ENCODE peak calls at places on chromosomes 3 and 15, in four cellular contexts. D, H, V and K are unnamed samples.

GRCh38 chr3:45055032-45055410 is 28.9 kb downstream of the CLEC3B start:
- DNase-seq in D (no peak), H (no peak), V (no peak), K (no peak)

GRCh38 chr15:73939138-73939537 is 12.9 kb downstream of the LOXL1 start:
- DNase-seq in D (no peak), H (no peak), V (no peak), K (no peak)

GRCh38 chr3:64977308-64978100 is 289.7 kb upstream of the ADAMTS9 start:
- DNase-seq in D (no peak), H (no peak), V (no peak), K (no peak)

GRCh38 chr15:84715442-84716035 is 400 bp downstream of the SEC11A start:
- DNase-seq in D (no peak), H (no peak), V (no peak), K (no peak)

GRCh38 chr3:52244061-52244628 is 1.4 kb upstream of the PPM1M start:
- DNase-seq in D (no peak), H (no peak), V (peak), K (no peak)

GRCh38 chr15:63038926-63039673 is 3.4 kb upstream of the TPM1 start:
- DNase-seq in D (no peak), H (no peak), V (no peak), K (no peak)

GRCh38 chr15:94196536-94196935 is 34.8 kb upstream of the MCTP2 start:
- DNase-seq in D (no peak), H (no peak), V (no peak), K (no peak)

GRCh38 chr15:70034596-70034995 is 63.1 kb downstream of the TLE3 start:
- DNase-seq in D (no peak), H (no peak), V (no peak), K (no peak)

GRCh38 chr3:143237036-143237688 is 117.6 kb downstream of the CHST2 start:
- DNase-seq in D (no peak), H (no peak), V (no peak), K (no peak)

GRCh38 chr3:181824961-181825360 is 113.2 kb downstream of the SOX2 start:
- DNase-seq in D (no peak), H (no peak), V (no peak), K (no peak)

GRCh38 chr3:181823716-181824115 is 112.0 kb downstream of the SOX2 start:
- DNase-seq in D (no peak), H (no peak), V (no peak), K (no peak)
- TF ChIP-seq YY1 in D (no peak), H (no peak), V (no peak), K (no peak)

DNA sequence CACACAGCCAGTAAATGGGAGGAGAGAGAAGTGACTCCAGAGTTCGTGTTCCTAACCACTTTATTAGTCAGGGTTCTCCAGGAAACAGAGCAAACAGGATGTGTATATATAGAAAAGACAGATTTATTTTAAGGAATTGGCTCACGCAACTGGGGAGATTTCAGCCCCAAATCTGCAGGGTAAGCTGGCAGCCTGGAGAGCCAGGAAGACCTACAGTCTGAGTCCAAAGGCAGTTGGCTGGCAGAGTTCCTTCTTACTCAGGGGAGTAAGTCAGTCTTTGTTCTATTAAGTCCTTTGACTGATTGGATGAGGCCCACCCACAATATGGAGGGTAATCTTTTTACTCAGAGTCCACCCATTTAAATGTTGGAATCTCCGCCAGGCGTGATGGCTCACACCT is 118.2 kb upstream of the PROK2 start:
- DNase-seq in D (no peak), H (no peak), V (no peak), K (no peak)
- TF ChIP-seq CREB1 in D (no peak), H (no peak), V (no peak), K (no peak)

GRCh38 chr15:57149196-57149595 is 227.1 kb upstream of the CGNL1 start:
- DNase-seq in D (no peak), H (no peak), V (no peak), K (no peak)

GRCh38 chr15:57143511-57144078 is 225.2 kb downstream of the TCF12 start:
- DNase-seq in D (no peak), H (no peak), V (no peak), K (no peak)

GRCh38 chr15:57144448-57144847 is 226.0 kb downstream of the TCF12 start:
- DNase-seq in D (no peak), H (no peak), V (no peak), K (no peak)

GRCh38 chr15:57148236-57148635 is 228.1 kb upstream of the CGNL1 start:
- DNase-seq in D (no peak), H (no peak), V (no peak), K (no peak)

GRCh38 chr15:57146394-57147140 is 228.1 kb downstream of the TCF12 start:
- DNase-seq in D (peak), H (peak), V (no peak), K (no peak)
- TF ChIP-seq YY1 in D (no peak), H (no peak), V (no peak), K (no peak)

DNA sequence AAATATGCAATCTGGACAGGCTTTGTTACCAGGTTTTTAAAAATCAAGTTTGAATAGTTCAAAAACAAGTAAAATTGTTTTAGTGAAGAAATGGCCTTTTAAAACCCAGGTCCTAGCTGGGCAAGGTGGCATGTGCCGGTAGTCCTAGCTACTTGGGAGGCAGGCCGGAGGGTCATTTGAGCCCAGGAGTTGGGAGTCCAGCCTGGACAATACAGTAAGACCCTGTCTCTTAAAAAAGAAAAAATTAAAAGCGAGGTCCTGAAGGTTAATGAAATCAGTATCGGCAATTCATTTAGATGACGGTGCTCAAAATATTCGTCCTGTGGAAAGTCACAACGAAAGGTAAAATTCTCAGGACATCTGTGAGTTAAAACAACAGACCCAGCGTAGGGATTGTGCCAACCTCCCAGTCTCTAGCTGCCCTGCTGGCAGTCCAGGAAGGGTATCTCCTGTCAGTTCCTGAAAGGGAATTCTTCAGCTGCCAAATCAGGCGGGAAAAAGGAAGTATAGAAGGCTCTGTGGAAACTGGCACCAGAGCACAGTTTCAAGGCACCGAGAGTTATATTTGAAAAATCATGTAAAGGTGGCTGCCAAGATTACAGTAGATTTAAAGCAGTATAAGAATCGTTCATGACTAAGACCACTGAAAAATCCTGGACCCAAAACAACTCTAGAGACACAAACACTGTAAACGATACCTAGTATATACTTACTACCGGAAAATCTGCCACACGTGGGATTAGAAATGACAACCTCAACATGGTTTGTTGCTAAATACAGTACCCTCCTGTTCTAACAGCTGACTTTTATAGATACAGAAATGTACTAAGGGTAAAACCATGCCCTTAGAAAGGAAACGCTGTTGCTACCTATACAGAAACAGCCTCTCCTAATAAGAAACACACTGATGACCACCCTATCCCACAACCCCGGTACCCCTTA is 1.2 kb upstream of the ABHD17C start:
- DNase-seq in D (no peak), H (no peak), V (no peak), K (no peak)
- TF ChIP-seq CREB1 in D (no peak), H (no peak), V (no peak), K (no peak)

GRCh38 chr3:184620101-184620798 is 58.7 kb downstream of the EPHB3 start:
- DNase-seq in D (no peak), H (no peak), V (no peak), K (no peak)
- TF ChIP-seq YY1 in D (no peak), H (no peak), V (no peak), K (no peak)

GRCh38 chr3:106913966-106914365 is 463.3 kb upstream of the CCDC54 start:
- DNase-seq in D (no peak), H (no peak), V (no peak), K (no peak)

GRCh38 chr3:106908181-106908938 is 468.9 kb upstream of the CCDC54 start:
- DNase-seq in D (no peak), H (no peak), V (no peak), K (no peak)

GRCh38 chr3:106913111-106913698 is 464.0 kb upstream of the CCDC54 start:
- DNase-seq in D (no peak), H (no peak), V (no peak), K (peak)
- TF ChIP-seq CREB1 in D (no peak), H (no peak), V (no peak), K (peak)

DNA sequence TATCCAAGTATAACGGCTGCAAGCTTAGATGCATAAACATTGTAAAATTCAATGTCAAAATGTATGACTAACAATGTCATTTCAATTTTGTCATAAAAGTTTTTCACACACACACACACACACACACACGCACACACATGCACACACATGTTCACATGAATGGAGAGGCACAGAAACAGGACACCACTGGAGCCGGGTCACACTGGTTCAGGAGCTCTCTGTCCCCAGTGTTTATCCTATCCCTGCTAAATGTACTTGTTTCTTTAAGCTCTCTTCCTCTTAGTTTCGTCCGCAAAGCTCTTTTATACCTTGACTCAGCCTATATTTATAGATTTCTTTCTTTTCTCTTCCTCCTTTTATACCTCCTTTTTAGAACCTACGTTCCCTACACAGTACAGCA is 249.9 kb downstream of the CADPS start:
- DNase-seq in D (no peak), H (no peak), V (no peak), K (no peak)
- TF ChIP-seq YY1 in D (no peak), H (no peak), V (no peak), K (no peak)

DNA sequence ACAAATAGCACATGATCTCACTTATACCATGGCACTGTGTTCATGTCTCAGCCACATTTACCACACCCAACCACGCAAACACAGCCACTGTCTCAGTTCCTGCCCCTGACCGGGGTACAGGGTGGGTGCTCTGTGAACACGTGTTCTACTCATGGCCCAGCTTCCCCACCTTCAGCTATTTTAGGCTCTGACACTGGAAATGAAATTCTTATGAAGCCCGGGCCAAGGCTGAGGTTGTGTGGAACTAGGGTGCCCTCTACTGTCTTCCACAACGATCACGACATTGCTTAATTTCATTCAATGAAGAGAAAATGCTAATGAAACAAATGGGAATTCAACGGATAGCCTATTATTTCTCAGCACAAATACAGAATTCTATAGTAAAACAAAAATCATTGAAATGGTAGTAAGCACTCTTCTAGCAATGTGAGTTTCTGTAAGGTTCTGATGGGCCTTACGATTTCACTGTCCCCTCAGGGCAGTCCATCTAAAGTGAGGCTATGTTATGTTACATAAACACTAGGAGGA is 2.1 kb upstream of the GABRA5 start:
- DNase-seq in D (no peak), H (peak), V (no peak), K (no peak)
- TF ChIP-seq CREB1 in D (no peak), H (no peak), V (no peak), K (no peak)